ENCODE peak calls at places on chromosomes 1 and 21, in four cellular contexts. V is fibroblast of lung, P is neuronal stem cell, Q is MM.1S. K is an unnamed sample.

GRCh38 chr21:44718571-44718970 is 7.2 kb upstream of the TSPEAR start:
- DNase-seq in V (no peak), P (no peak), Q (no peak), K (no peak)

GRCh38 chr1:163090321-163090945 is 21.3 kb downstream of the RGS4 start:
- DNase-seq in V (peak; percentile 70), P (no peak), Q (no peak), K (peak; percentile 57)

GRCh38 chr1:57492846-57493245 is 69.0 kb upstream of the DAB1 start:
- DNase-seq in P (no peak), Q (no peak), V (no peak), K (no peak)

GRCh38 chr1:236509647-236510401 is 14.0 kb upstream of the LGALS8 start:
- DNase-seq in P (no peak), Q (no peak), V (no peak), K (no peak)

GRCh38 chr1:15153842-15154479 is 414 bp downstream of the TMEM51 start:
- DNase-seq in V (peak; percentile 51), Q (peak; percentile 52), P (peak; percentile 67), K (peak; percentile 63)

GRCh38 chr1:12204140-12204539 is 25.7 kb upstream of the VPS13D start:
- DNase-seq in P (no peak), Q (no peak), V (no peak), K (no peak)

GRCh38 chr1:32703479-32704291 is 1.1 kb upstream of the SYNC start:
- DNase-seq in P (no peak), V (peak; percentile 99), Q (no peak), K (peak; percentile 59)

GRCh38 chr1:197674286-197674685 is 101.0 kb downstream of the DENND1B start:
- DNase-seq in P (peak; percentile 39), Q (no peak), V (no peak), K (no peak)

GRCh38 chr1:172917972-172918371 is 132.8 kb downstream of the TNFSF18 start:
- DNase-seq in Q (no peak), P (no peak), V (peak; percentile 99), K (peak; percentile 94)

GRCh38 chr1:173823776-173824314 is 628 bp upstream of the DARS2 start:
- DNase-seq in Q (no peak), V (no peak), P (peak; percentile 1), K (no peak)

GRCh38 chr1:56029329-56030003 is 549.9 kb downstream of the PLPP3 start:
- DNase-seq in P (no peak), Q (no peak), V (no peak), K (no peak)

GRCh38 chr21:45326169-45326833 is 38.6 kb upstream of the POFUT2 start:
- DNase-seq in P (no peak), V (no peak), Q (no peak), K (no peak)

GRCh38 chr1:158969166-158969565 is 37.8 kb downstream of the PYHIN1 start:
- DNase-seq in Q (no peak), V (no peak), P (no peak), K (peak; percentile 72)

GRCh38 chr1:198278922-198279321 is 122.1 kb downstream of the NEK7 start:
- DNase-seq in V (peak; percentile 75), P (no peak), Q (no peak), K (peak; percentile 54)

GRCh38 chr1:36882536-36883285 is 151.6 kb downstream of the GRIK3 start:
- DNase-seq in V (no peak), Q (no peak), P (no peak), K (no peak)

GRCh38 chr1:11653616-11654570 is at the start of gene FBXO2:
- DNase-seq in P (peak; percentile 51), Q (no peak), V (peak; percentile 9), K (peak; percentile 67)

GRCh38 chr1:116986531-116987255 is 14.9 kb upstream of the CD101 start:
- DNase-seq in P (no peak), Q (no peak), V (no peak), K (no peak)

GRCh38 chr1:58922302-58923089 is 138.6 kb upstream of the JUN start:
- DNase-seq in V (peak; percentile 38), Q (peak; percentile 70), P (no peak), K (peak; percentile 88)

GRCh38 chr21:27246741-27247140 is 279.9 kb upstream of the ADAMTS5 start:
- DNase-seq in Q (no peak), P (no peak), V (peak; percentile 62), K (no peak)

GRCh38 chr1:174990382-174990999 is 9.3 kb upstream of the CACYBP start:
- DNase-seq in V (no peak), Q (peak; percentile 78), P (no peak), K (no peak)

GRCh38 chr1:38940339-38941047 is 1.1 kb downstream of the RHBDL2 start:
- DNase-seq in V (no peak), P (no peak), Q (no peak), K (no peak)

GRCh38 chr21:16308269-16308668 is 578.5 kb downstream of the USP25 start:
- DNase-seq in Q (peak; percentile 80), P (no peak), V (peak; percentile 81), K (peak; percentile 90)

GRCh38 chr1:41044197-41044596 is 22.7 kb upstream of the SLFNL1 start:
- DNase-seq in P (no peak), Q (no peak), V (no peak), K (peak; percentile 25)

DNA sequence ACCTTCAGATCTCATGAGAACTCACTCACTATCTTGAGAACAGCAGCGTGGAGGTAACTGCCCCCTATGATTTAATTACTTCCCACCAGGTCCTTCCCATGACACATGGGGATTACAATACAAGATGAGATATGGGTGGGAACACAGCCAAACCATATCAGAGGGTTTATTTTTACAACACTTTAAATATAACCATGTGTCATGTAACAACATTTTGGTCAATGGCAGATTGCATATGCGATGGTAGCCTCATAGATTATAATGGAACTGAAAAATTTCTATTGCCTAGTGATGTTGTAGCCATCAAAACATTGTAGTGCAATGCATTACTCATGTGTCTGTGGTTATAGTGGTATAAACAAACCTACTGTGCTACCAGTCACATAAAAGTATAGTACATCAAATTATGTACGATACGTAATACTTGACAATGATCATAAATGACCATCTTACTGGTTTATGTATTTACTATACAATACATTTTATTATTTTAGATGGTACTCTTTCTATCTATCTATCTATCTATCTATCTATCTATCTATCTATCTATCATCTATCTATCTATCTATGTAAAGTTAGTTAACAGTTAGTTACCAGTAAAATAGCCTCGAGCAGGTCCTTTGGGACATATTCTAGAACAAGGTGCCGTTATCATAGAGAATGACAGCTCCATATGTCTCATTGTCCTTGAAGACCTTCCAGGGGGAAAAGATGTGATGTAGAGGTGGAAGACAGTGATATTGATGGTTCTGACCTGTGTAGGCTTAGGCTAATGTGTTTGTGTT is 12.6 kb upstream of the S100B start:
- DNase-seq in V (peak; percentile 81), P (no peak), Q (no peak), K (no peak)
- H3K27me3 ChIP-seq in V (no peaks in the 10 kb centered on the region), P (no peaks in the 10 kb centered on the region), Q (no peaks in the 10 kb centered on the region), K (peaks cover 2% of the 10 kb centered on the region)

DNA sequence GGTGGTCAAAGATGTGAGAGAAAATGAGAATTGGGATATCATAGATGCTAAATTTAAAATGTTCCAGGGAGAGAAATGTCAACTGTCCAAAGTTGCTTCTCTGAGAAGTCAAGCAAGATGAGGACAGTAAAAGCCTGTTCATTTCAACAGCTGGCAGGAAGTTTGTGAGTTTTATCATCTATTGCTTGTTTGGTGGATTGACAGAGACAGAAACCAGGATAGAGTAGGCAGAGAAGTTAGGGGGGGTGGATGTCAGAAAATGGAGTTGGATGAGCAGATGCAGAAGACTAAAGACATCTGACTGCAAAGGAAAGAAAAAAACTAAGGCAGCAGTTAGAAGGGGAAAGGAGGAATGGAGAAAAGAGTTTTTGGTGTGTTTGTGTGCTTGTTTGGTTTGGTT is 78.4 kb downstream of the AK5 start:
- DNase-seq in V (no peak), P (no peak), Q (no peak), K (no peak)
- H3K9ac ChIP-seq in V (no peak overlapping the region), P (no peak overlapping the region), Q (no peak overlapping the region), K (no peak overlapping the region)

GRCh38 chr1:161214374-161214773 is 721 bp upstream of the FCER1G start:
- DNase-seq in Q (no peak), P (no peak), V (no peak), K (no peak)
- H3K4me2 ChIP-seq in Q (no peak overlapping the region), P (no peak overlapping the region), V (no peak overlapping the region), K (no peak overlapping the region)

GRCh38 chr21:34545079-34545884 is 33.3 kb upstream of the KCNE1 start:
- DNase-seq in Q (peak; percentile 81), V (peak; percentile 82), P (no peak), K (peak; percentile 25)
- H3K27me3 ChIP-seq in Q (no peaks in the 10 kb centered on the region), V (no peaks in the 10 kb centered on the region), P (no peaks in the 10 kb centered on the region), K (no peaks in the 10 kb centered on the region)

GRCh38 chr1:94110946-94111740 is 9.8 kb downstream of the ABCA4 start:
- DNase-seq in V (no peak), Q (no peak), P (no peak), K (no peak)

GRCh38 chr1:94111879-94112278 is 9.1 kb downstream of the ABCA4 start:
- DNase-seq in V (no peak), Q (peak; percentile 50), P (no peak), K (no peak)

GRCh38 chr1:94115254-94115899 is 5.6 kb downstream of the ABCA4 start:
- DNase-seq in P (no peak), Q (no peak), V (no peak), K (no peak)

GRCh38 chr1:94115900-94116436 is 5.0 kb downstream of the ABCA4 start:
- DNase-seq in Q (no peak), P (no peak), V (peak; percentile 18), K (no peak)

GRCh38 chr1:94113592-94114322 is 7.2 kb downstream of the ABCA4 start:
- DNase-seq in Q (no peak), P (no peak), V (no peak), K (no peak)
- H3K9ac ChIP-seq in Q (no peak overlapping the region), P (no peak overlapping the region), V (no peak overlapping the region), K (no peak overlapping the region)

K was measured in mammary epithelial cell.